ENCODE peak calls at places on chromosomes 3 and 15, in six cellular contexts. S is GM12878; R is OCI-LY7; N is CD4-positive, alpha-beta memory T cell; Q is A549; W is CD8-positive, alpha-beta memory T cell. X is an unnamed sample.

GRCh38 chr3:183153210-183153950 is 9.2 kb downstream of the LAMP3 start:
- DNase-seq in S (no peak), R (no peak), N (no peak), Q (no peak), W (no peak), X (no peak)

GRCh38 chr15:29612096-29612495 is 210.2 kb downstream of the TJP1 start:
- DNase-seq in S (no peak), R (no peak), N (no peak), Q (no peak), W (no peak), X (no peak)

GRCh38 chr15:84398763-84399701 is 163.5 kb downstream of the GOLGA6L4 start:
- DNase-seq in S (no peak), R (no peak), N (no peak), Q (no peak), W (no peak), X (no peak)

GRCh38 chr3:56269755-56270154 is 198.5 kb downstream of the ERC2 start:
- DNase-seq in S (no peak), R (no peak), N (no peak), Q (no peak), W (no peak), X (no peak)

GRCh38 chr15:52109559-52110451 is 2.8 kb downstream of the BCL2L10 start:
- DNase-seq in S (peak), R (peak), N (no peak), Q (no peak), W (no peak), X (no peak)

GRCh38 chr3:21747376-21747775 is 3.6 kb downstream of the ZNF385D start:
- DNase-seq in S (no peak), R (no peak), N (no peak), Q (no peak), W (no peak), X (no peak)

GRCh38 chr3:30269751-30270445 is 336.5 kb upstream of the TGFBR2 start:
- DNase-seq in S (no peak), R (peak), N (no peak), Q (no peak), W (no peak), X (no peak)

GRCh38 chr15:48644498-48644826 is 1.0 kb downstream of the FBN1 start:
- DNase-seq in S (no peak), R (no peak), N (no peak), Q (no peak), W (no peak), X (no peak)

GRCh38 chr15:95973566-95974256 is 356.8 kb upstream of the NR2F2 start:
- DNase-seq in S (peak), R (no peak), N (no peak), Q (no peak), W (no peak), X (no peak)

GRCh38 chr3:103421460-103421859 is 986.6 kb downstream of the ZPLD1 start:
- DNase-seq in S (no peak), R (no peak), N (no peak), Q (no peak), W (no peak), X (no peak)

GRCh38 chr3:62169871-62170660 is 203.3 kb downstream of the FEZF2 start:
- DNase-seq in S (no peak), R (no peak), N (no peak), Q (no peak), W (no peak), X (no peak)

GRCh38 chr3:9024341-9024740 is 61.1 kb upstream of the RAD18 start:
- DNase-seq in S (no peak), R (no peak), N (no peak), Q (no peak), W (no peak), X (no peak)

GRCh38 chr3:195123196-195123805 is 147.7 kb downstream of the XXYLT1 start:
- DNase-seq in S (no peak), R (no peak), N (no peak), Q (no peak), W (no peak), X (no peak)

GRCh38 chr3:20023663-20024417 is 11.8 kb upstream of the PP2D1 start:
- DNase-seq in S (no peak), R (peak), N (no peak), Q (no peak), W (no peak), X (no peak)

GRCh38 chr3:22089284-22089683 is 338.3 kb upstream of the ZNF385D start:
- DNase-seq in S (peak), R (peak), N (no peak), Q (peak), W (no peak), X (peak)

GRCh38 chr3:192917508-192918274 is at the start of gene MB21D2:
- DNase-seq in S (no peak), R (no peak), N (peak), Q (peak), W (no peak), X (no peak)

GRCh38 chr3:8767667-8768363 is 1.6 kb downstream of the OXTR start:
- DNase-seq in S (no peak), R (no peak), N (no peak), Q (no peak), W (no peak), X (peak)

GRCh38 chr15:38651328-38652038 is 86.9 kb upstream of the RASGRP1 start:
- DNase-seq in S (no peak), R (peak), N (peak), Q (no peak), W (peak), X (no peak)

GRCh38 chr3:192216067-192216466 is 511.3 kb downstream of the FGF12 start:
- DNase-seq in S (no peak), R (no peak), N (no peak), Q (no peak), W (no peak), X (no peak)

GRCh38 chr15:69979269-69979668 is 118.4 kb downstream of the TLE3 start:
- DNase-seq in S (no peak), R (peak), N (no peak), Q (peak), W (no peak), X (no peak)

GRCh38 chr15:41417418-41417811 is 520 bp downstream of the RTF1 start:
- DNase-seq in S (no peak), R (peak), N (no peak), Q (peak), W (peak), X (no peak)

GRCh38 chr3:175005881-175006280 is 146.7 kb downstream of the NAALADL2 start:
- DNase-seq in S (no peak), R (no peak), N (no peak), Q (no peak), W (no peak), X (no peak)

GRCh38 chr3:13479332-13479581 is 849 bp upstream of the HDAC11 start:
- DNase-seq in S (no peak), R (no peak), N (no peak), Q (no peak), W (no peak), X (no peak)

GRCh38 chr3:13477946-13478345 is 2.2 kb upstream of the HDAC11 start:
- DNase-seq in S (no peak), R (no peak), N (no peak), Q (no peak), W (no peak), X (no peak)

GRCh38 chr3:13482106-13482690 is 2.1 kb downstream of the HDAC11 start:
- DNase-seq in S (no peak), R (no peak), N (no peak), Q (no peak), W (peak), X (no peak)

GRCh38 chr3:13480340-13481318 is 523 bp downstream of the HDAC11 start:
- DNase-seq in S (no peak), R (peak), N (no peak), Q (no peak), W (peak), X (no peak)

DNA sequence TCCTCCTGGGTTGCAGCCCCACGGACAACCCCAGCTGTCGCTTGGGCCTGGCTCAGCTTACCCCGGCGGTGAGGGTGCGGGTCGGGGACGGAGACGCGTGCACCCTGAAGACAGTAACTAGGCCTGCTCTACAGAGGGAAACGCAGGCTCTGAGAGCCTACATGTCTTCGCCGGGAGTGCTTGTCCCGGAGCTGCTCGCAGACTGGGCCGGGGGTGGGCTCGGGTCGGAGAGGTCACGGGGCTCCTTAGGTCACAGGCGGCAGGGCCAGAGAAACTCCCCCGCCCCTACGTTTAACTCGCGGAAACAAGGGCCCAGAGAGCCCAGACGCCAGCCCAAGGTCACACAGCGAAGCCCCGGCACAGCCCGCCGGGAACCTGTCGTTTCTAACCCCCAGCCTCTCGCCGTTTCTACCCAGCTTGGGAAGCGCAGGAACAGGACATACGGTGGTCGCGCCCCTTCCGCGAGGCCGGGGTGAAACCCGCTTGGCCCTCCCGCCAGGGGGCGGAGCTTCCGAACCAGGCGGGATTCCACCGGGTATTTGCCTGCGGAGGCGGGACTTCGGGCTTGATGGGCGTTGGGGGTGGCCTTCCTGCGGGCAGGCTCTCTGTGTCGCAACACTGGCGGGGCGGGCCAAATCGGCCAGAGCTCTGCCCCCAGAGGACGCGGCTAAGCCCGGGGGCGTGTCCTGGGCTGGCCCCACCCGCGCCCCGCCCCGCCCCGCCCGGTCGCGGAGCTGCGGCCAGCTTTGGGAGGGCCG is at the start of gene HDAC11:
- DNase-seq in S (peak), R (peak), N (peak), Q (peak), W (peak), X (peak)
- H3K27ac ChIP-seq in S (peak), R (no peak), N (peak), Q (peak), W (peak), X (peak)

DNA sequence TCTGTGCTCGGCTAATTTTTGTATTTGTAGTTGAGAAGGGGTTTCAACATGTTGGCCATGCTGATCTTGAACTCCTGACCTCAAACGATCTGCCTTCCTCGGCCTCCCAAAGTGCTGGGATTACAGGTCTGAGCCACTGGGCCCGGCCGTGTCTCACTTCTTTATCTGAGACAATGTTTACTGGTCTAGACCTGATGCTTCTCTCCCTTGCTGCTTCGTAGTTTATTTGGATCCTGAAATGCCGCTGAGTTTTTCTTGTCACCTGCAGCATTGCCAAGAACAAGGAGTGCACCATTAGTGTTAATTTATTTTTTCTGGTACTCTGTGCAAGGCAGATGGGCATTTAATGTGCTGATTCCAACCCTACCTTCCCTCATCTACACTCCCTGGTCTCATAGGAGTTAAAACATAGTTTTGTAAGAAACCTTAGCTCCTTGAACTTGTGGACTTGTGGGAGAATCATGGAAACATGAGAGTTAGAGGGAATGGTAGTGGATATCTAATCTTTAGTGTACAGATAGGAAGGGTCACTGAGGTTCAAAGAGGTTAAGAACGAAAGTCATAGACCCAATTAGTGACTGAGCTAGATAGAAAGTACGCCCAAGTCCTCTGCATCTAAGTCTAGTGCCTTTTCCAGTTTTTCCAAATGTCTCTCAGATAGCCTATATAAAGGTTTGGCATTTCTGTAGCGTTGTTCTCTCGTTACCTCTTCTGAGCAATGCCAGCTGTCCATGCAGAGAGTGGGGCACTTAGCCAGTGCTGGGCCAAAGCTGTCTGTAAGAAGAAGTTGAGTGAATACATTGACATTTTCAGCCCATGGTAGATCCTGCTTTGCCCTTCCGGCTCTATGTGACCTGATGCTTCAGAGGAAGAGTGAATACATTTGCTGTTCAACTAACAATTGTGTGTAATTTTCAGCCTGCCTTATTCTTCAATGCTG is 244.1 kb downstream of the LPP start:
- DNase-seq in S (no peak), R (no peak), N (no peak), Q (no peak), W (no peak), X (no peak)
- H3K27ac ChIP-seq in S (no peak), R (no peak), N (no peak), Q (no peak), W (no peak), X (no peak)

GRCh38 chr15:73284073-73284472 is 84.7 kb downstream of the HCN4 start:
- DNase-seq in S (no peak), R (peak), N (no peak), Q (peak), W (no peak), X (no peak)

GRCh38 chr15:73287019-73287418 is 81.7 kb downstream of the HCN4 start:
- DNase-seq in S (no peak), R (peak), N (no peak), Q (no peak), W (no peak), X (no peak)

GRCh38 chr15:73286356-73286755 is 82.4 kb downstream of the HCN4 start:
- DNase-seq in S (no peak), R (no peak), N (no peak), Q (no peak), W (no peak), X (no peak)

GRCh38 chr15:73283341-73283962 is 85.3 kb downstream of the HCN4 start:
- DNase-seq in S (no peak), R (no peak), N (no peak), Q (no peak), W (no peak), X (no peak)

DNA sequence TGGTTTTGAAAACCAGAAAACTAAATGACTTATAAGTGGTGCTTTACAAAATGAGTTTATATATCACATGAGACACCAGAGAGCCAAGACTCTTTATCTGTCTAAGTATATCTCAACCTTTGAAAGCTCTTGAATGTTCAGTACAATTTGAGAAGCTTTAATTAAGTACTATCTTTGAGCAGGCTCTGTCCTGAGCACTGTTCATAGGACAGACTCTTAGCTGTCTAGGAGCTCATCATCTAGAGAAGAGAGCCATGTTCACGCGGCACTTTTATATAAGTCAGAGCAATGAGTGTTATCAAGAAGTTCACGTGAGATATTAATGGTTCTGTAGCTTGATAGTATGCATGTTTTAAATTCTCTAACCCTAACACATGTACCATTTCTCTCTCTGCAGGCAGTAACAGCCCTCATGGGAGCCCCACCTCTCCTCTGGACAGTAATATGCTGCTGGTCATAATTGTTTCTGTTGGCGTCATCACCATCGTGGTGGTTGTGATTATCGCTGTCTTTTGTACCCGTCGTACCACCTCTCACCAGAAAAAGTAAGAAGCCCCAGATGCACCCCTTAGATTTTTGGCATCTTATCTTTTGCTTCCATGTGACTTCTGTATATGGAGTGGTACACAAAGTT is 86.1 kb downstream of the HCN4 start:
- DNase-seq in S (no peak), R (no peak), N (no peak), Q (no peak), W (no peak), X (no peak)
- H3K27ac ChIP-seq in S (no peak), R (no peak), N (no peak), Q (no peak), W (no peak), X (no peak)

GRCh38 chr3:79019137-79019923 is 748.5 kb downstream of the ROBO1 start:
- DNase-seq in S (no peak), R (no peak), N (no peak), Q (peak), W (no peak), X (peak)
- H3K27ac ChIP-seq in S (peak), R (no peak), N (no peak), Q (peak), W (no peak), X (peak)

DNA sequence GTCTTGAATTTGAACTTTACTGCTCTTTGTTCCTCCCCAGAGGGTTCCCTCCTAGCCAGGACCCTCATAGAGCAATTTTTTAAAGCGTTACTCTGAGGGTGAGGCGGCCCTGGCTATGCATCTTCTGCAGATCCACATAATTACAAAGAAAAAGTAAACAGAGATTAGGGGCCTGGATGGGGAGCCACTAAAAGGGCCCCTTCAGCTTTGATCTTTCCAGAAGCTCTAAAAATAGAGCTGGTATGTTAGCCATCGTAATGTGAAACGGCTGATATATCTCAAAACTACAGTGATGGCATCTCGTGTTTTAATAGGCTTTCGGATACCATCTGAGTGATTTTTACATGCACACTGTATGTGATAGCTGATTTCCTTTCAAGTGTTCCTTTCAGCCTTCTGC is 108.1 kb downstream of the ATG7 start:
- DNase-seq in S (no peak), R (no peak), N (no peak), Q (no peak), W (no peak), X (no peak)
- H3K27ac ChIP-seq in S (no peak), R (no peak), N (no peak), Q (no peak), W (no peak), X (no peak)

DNA sequence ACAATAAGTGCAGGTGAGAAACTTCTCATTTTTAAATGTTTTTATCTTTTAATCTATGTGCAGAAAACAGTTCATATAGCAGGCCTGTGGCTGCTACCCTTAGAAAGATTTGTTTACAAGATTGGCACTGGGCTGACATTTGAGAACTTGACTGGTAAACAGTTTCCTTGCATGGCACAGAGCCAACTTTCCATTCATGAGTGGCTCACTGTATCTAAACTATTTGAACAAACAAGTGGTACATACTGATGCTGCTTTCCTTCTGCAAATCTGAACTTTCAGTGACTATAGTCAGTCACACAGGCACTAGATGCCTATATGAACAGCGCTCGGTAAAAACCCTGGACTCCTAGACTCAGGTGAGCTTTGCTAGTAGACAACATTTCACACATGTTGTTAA is 6.3 kb upstream of the GTPBP8 start:
- DNase-seq in S (no peak), R (no peak), N (peak), Q (no peak), W (peak), X (no peak)
- H3K27ac ChIP-seq in S (no peak), R (no peak), N (peak), Q (no peak), W (no peak), X (no peak)